ENCODE peak calls at places on chromosomes 12 and 14, in eight cellular contexts. N is activated naive CD4-positive, alpha-beta T cell; O is NCI-H510A treated with DMSO at 0.1 percent for 48 hours; M is Right ventricle myocardium superior; C is GM13977; F is NCI-H1092; Q is HT-29; Y is WERI-Rb-1. X is an unnamed sample.

GRCh38 chr12:18141583-18141982 is 51.6 kb upstream of the RERGL start:
- DNase-seq in N (no peak), O (peak), M (no peak), C (no peak), F (no peak), Q (peak), Y (no peak), X (no peak)

GRCh38 chr14:45664668-45665356 is 411.8 kb upstream of the MIS18BP1 start:
- DNase-seq in N (no peak), O (no peak), M (no peak), C (no peak), F (no peak), Q (peak), Y (peak), X (no peak)

GRCh38 chr12:2877959-2878732 is 1.1 kb downstream of the RHNO1 start:
- DNase-seq in N (no peak), O (peak), M (no peak), C (peak), F (peak), Q (no peak), Y (peak), X (no peak)

GRCh38 chr12:54419088-54419887 is at the start of gene ITGA5:
- DNase-seq in N (peak), O (no peak), M (peak), C (no peak), F (no peak), Q (no peak), Y (peak), X (peak)

GRCh38 chr12:27477049-27477448 is 30.5 kb downstream of the SMCO2 start:
- DNase-seq in N (no peak), O (no peak), M (no peak), C (no peak), F (no peak), Q (no peak), Y (no peak), X (no peak)

GRCh38 chr12:96237465-96238077 is 43.4 kb downstream of the ELK3 start:
- DNase-seq in N (peak), O (no peak), M (peak), C (no peak), F (peak), Q (no peak), Y (no peak), X (peak)

GRCh38 chr12:65306603-65307501 is 28.4 kb downstream of the MSRB3 start:
- DNase-seq in N (no peak), O (peak), M (peak), C (no peak), F (no peak), Q (peak), Y (peak), X (peak)

GRCh38 chr12:65585648-65586420 is 238.4 kb upstream of the HMGA2 start:
- DNase-seq in N (no peak), O (no peak), M (no peak), C (no peak), F (no peak), Q (no peak), Y (peak), X (no peak)

GRCh38 chr12:130429656-130430505 is 92.2 kb downstream of the PIWIL1 start:
- DNase-seq in N (no peak), O (no peak), M (no peak), C (no peak), F (no peak), Q (no peak), Y (peak), X (no peak)

GRCh38 chr14:95046711-95047681 is 110.3 kb downstream of the DICER1 start:
- DNase-seq in N (no peak), O (peak), M (no peak), C (no peak), F (no peak), Q (no peak), Y (peak), X (no peak)

GRCh38 chr14:65414961-65415589 is 2.5 kb downstream of the FUT8 start:
- DNase-seq in N (no peak), O (peak), M (no peak), C (no peak), F (no peak), Q (peak), Y (no peak), X (no peak)

GRCh38 chr12:81221681-81222080 is 143.8 kb downstream of the ACSS3 start:
- DNase-seq in N (no peak), O (no peak), M (no peak), C (no peak), F (no peak), Q (no peak), Y (no peak), X (no peak)

GRCh38 chr14:100031506-100032281 is 33.5 kb upstream of the EVL start:
- DNase-seq in N (no peak), O (no peak), M (no peak), C (no peak), F (no peak), Q (peak), Y (no peak), X (peak)

GRCh38 chr12:29634057-29634456 is 136.6 kb upstream of the OVCH1 start:
- DNase-seq in N (no peak), O (no peak), M (no peak), C (no peak), F (no peak), Q (no peak), Y (no peak), X (no peak)

GRCh38 chr14:99649219-99649618 is 4.3 kb downstream of the HHIPL1 start:
- DNase-seq in N (no peak), O (no peak), M (no peak), C (no peak), F (no peak), Q (no peak), Y (no peak), X (no peak)

GRCh38 chr14:88256997-88257755 is 65.9 kb downstream of the KCNK10 start:
- DNase-seq in N (no peak), O (no peak), M (no peak), C (no peak), F (no peak), Q (no peak), Y (no peak), X (no peak)

GRCh38 chr12:111056618-111057521 is 136.5 kb upstream of the MYL2 start:
- DNase-seq in N (peak), O (no peak), M (no peak), C (peak), F (no peak), Q (no peak), Y (no peak), X (no peak)

GRCh38 chr14:67683821-67684220 is 9.4 kb upstream of the VTI1B start:
- DNase-seq in N (no peak), O (no peak), M (no peak), C (no peak), F (no peak), Q (no peak), Y (no peak), X (no peak)

GRCh38 chr12:6465467-6466183 is 4.9 kb downstream of the VAMP1 start:
- DNase-seq in N (no peak), O (peak), M (no peak), C (no peak), F (peak), Q (peak), Y (peak), X (no peak)

GRCh38 chr12:94575645-94576393 is 74.5 kb downstream of the TMCC3 start:
- DNase-seq in N (no peak), O (no peak), M (no peak), C (no peak), F (no peak), Q (no peak), Y (peak), X (no peak)

GRCh38 chr12:46364777-46365580 is 7.6 kb downstream of the SLC38A2 start:
- DNase-seq in N (no peak), O (no peak), M (peak), C (no peak), F (no peak), Q (peak), Y (no peak), X (no peak)

GRCh38 chr12:99767809-99768208 is 120.3 kb downstream of the GARIN6 start:
- DNase-seq in N (no peak), O (peak), M (no peak), C (no peak), F (no peak), Q (peak), Y (no peak), X (no peak)

GRCh38 chr12:49872781-49873181 is 29.9 kb upstream of the BCDIN3D start:
- DNase-seq in N (no peak), O (no peak), M (no peak), C (no peak), F (no peak), Q (no peak), Y (no peak), X (no peak)

GRCh38 chr12:53591301-53592206 is 34.6 kb downstream of the ATF7 start:
- DNase-seq in N (no peak), O (no peak), M (no peak), C (no peak), F (no peak), Q (no peak), Y (no peak), X (no peak)

GRCh38 chr12:75592086-75592485 is 80.7 kb upstream of the KRR1 start:
- DNase-seq in N (no peak), O (no peak), M (no peak), C (no peak), F (no peak), Q (no peak), Y (peak), X (no peak)

GRCh38 chr14:41662780-41663477 is 56.3 kb downstream of the LRFN5 start:
- DNase-seq in N (no peak), O (no peak), M (no peak), C (no peak), F (no peak), Q (no peak), Y (no peak), X (no peak)

GRCh38 chr14:91891721-91892220 is 24.4 kb upstream of the TC2N start:
- DNase-seq in N (no peak), O (no peak), M (no peak), C (no peak), F (no peak), Q (no peak), Y (no peak), X (no peak)

GRCh38 chr12:69519871-69520270 is 49.7 kb downstream of the FRS2 start:
- DNase-seq in N (no peak), O (no peak), M (no peak), C (no peak), F (no peak), Q (no peak), Y (no peak), X (no peak)

GRCh38 chr14:35140718-35141581 is 18.6 kb downstream of the PRORP start:
- DNase-seq in N (no peak), O (peak), M (no peak), C (no peak), F (no peak), Q (peak), Y (no peak), X (no peak)

GRCh38 chr14:102523200-102524025 is 13.8 kb upstream of the ANKRD9 start:
- DNase-seq in N (no peak), O (no peak), M (no peak), C (no peak), F (no peak), Q (no peak), Y (no peak), X (no peak)

GRCh38 chr14:90421001-90421580 is 24.3 kb downstream of the CALM1 start:
- DNase-seq in N (no peak), O (no peak), M (no peak), C (no peak), F (no peak), Q (no peak), Y (no peak), X (no peak)

GRCh38 chr12:3432868-3433267 is 58.1 kb upstream of the PRMT8 start:
- DNase-seq in N (no peak), O (no peak), M (no peak), C (no peak), F (no peak), Q (no peak), Y (no peak), X (no peak)

GRCh38 chr12:75721231-75721641 is 209.8 kb upstream of the KRR1 start:
- DNase-seq in N (no peak), O (no peak), M (no peak), C (no peak), F (no peak), Q (no peak), Y (no peak), X (no peak)

GRCh38 chr12:111101003-111101402 is 180.6 kb upstream of the MYL2 start:
- DNase-seq in N (no peak), O (no peak), M (no peak), C (no peak), F (no peak), Q (no peak), Y (no peak), X (no peak)

GRCh38 chr12:131366261-131366871 is 344.5 kb upstream of the SFSWAP start:
- DNase-seq in N (no peak), O (no peak), M (peak), C (no peak), F (no peak), Q (no peak), Y (no peak), X (no peak)

GRCh38 chr12:84069079-84069661 is 843.4 kb downstream of the SLC6A15 start:
- DNase-seq in N (no peak), O (no peak), M (no peak), C (no peak), F (no peak), Q (no peak), Y (no peak), X (no peak)

GRCh38 chr14:73833024-73833423 is 18.6 kb upstream of the PTGR2 start:
- DNase-seq in N (no peak), O (no peak), M (no peak), C (no peak), F (no peak), Q (no peak), Y (no peak), X (no peak)

GRCh38 chr14:105012171-105012985 is 8.5 kb downstream of the CDCA4 start:
- DNase-seq in N (no peak), O (no peak), M (no peak), C (no peak), F (no peak), Q (no peak), Y (no peak), X (no peak)